ENCODE peak calls at places on chromosomes 6 and 20, in nine cellular contexts. L, S, V, J, C, E, M, F and A are unnamed samples. For H3K9me3 and H3K27me3, the result is how much of the 10 kb centered on the place peaks cover.

GRCh38 chr6:46476301-46476700 is 14.9 kb downstream of the RCAN2 start:
- DNase-seq in F (no peak), M (no peak), V (no peak), S (no peak), L (no peak), J (no peak), C (no peak), E (no peak), A (no peak)

GRCh38 chr6:109456710-109457595 is 1.4 kb upstream of the MICAL1 start:
- DNase-seq in M (no peak), L (no peak), S (peak), E (peak), J (peak), F (no peak), V (no peak), C (peak), A (no peak)

GRCh38 chr6:81763051-81763450 is 10.6 kb upstream of the TENT5A start:
- DNase-seq in C (no peak), F (no peak), M (no peak), L (no peak), J (no peak), S (no peak), V (no peak), E (no peak), A (no peak)

GRCh38 chr6:36836091-36836770 is 3.0 kb downstream of the CPNE5 start:
- DNase-seq in S (no peak), L (no peak), F (no peak), E (no peak), V (no peak), C (peak), J (no peak), M (no peak), A (no peak)

GRCh38 chr6:105077592-105078463 is 102.0 kb downstream of the POPDC3 start:
- DNase-seq in J (peak), S (no peak), E (no peak), L (peak), C (no peak), V (no peak), M (peak), F (no peak), A (no peak)

GRCh38 chr6:17167327-17167979 is 65.6 kb downstream of the STMND1 start:
- DNase-seq in V (no peak), E (peak), M (peak), C (peak), L (no peak), S (peak), F (no peak), J (peak), A (no peak)

GRCh38 chr6:52403086-52403485 is 17.1 kb upstream of the EFHC1 start:
- DNase-seq in F (no peak), M (no peak), S (no peak), J (no peak), C (peak), V (no peak), E (no peak), L (no peak), A (no peak)

GRCh38 chr20:46402236-46402886 is 4.1 kb downstream of the ELMO2 start:
- DNase-seq in C (no peak), F (no peak), J (peak), M (no peak), S (no peak), L (no peak), V (no peak), E (no peak), A (no peak)

GRCh38 chr20:844473-845225 is 11.1 kb downstream of the FAM110A start:
- DNase-seq in F (peak), V (peak), M (peak), J (peak), L (peak), C (peak), E (peak), S (peak), A (peak)

GRCh38 chr6:154893927-154894326 is 101.2 kb upstream of the TIAM2 start:
- DNase-seq in J (peak), L (no peak), F (no peak), M (no peak), E (no peak), C (no peak), S (no peak), V (no peak), A (peak)

GRCh38 chr6:26017567-26017966 is 55.0 kb downstream of the TRIM38 start:
- DNase-seq in V (peak), J (peak), M (peak), E (peak), F (peak), C (peak), L (peak), S (peak), A (no peak)

GRCh38 chr6:106547961-106548453 is 81.3 kb downstream of the RTN4IP1 start:
- DNase-seq in V (no peak), E (no peak), C (no peak), S (no peak), L (peak), M (no peak), J (peak), F (peak), A (peak)

GRCh38 chr6:31834704-31835375 is 7.3 kb downstream of the HSPA1B start:
- DNase-seq in L (no peak), S (peak), V (peak), J (no peak), M (peak), F (peak), E (peak), C (peak), A (peak)

GRCh38 chr6:129730477-129731165 is 20.6 kb upstream of the ARHGAP18 start:
- DNase-seq in M (no peak), S (no peak), C (no peak), E (no peak), L (no peak), V (peak), J (no peak), F (peak), A (no peak)

GRCh38 chr20:35319206-35320197 is 27.3 kb upstream of the FAM83C start:
- DNase-seq in J (peak), C (no peak), L (no peak), S (no peak), M (no peak), E (no peak), F (no peak), V (no peak), A (no peak)

GRCh38 chr6:126546771-126547170 is 206.9 kb downstream of the CENPW start:
- DNase-seq in V (no peak), M (no peak), L (no peak), E (no peak), C (no peak), S (no peak), J (peak), F (no peak), A (no peak)

GRCh38 chr20:3229798-3230197 is 9.2 kb downstream of the SLC4A11 start:
- DNase-seq in L (no peak), C (peak), V (no peak), S (no peak), J (no peak), M (no peak), E (no peak), F (no peak), A (no peak)

GRCh38 chr20:38450412-38450975 is 15.4 kb upstream of the SNHG17 start:
- DNase-seq in M (no peak), V (no peak), C (no peak), L (no peak), J (peak), S (no peak), F (no peak), E (no peak), A (peak)

GRCh38 chr20:23366384-23366783 is 4.4 kb downstream of the GZF1 start:
- DNase-seq in E (no peak), S (no peak), V (peak), F (no peak), J (no peak), M (no peak), L (no peak), C (no peak), A (no peak)

GRCh38 chr6:34890526-34890910 is 1.5 kb downstream of the ANKS1A start:
- DNase-seq in S (no peak), V (no peak), M (no peak), C (no peak), E (no peak), J (no peak), F (no peak), L (no peak), A (no peak)

GRCh38 chr6:151561238-151561637 is 67.4 kb downstream of the CCDC170 start:
- DNase-seq in C (no peak), J (no peak), M (no peak), E (no peak), L (no peak), F (no peak), S (no peak), V (no peak), A (no peak)

GRCh38 chr6:105991561-105992314 is 94.4 kb upstream of the PRDM1 start:
- DNase-seq in E (peak), S (peak), F (peak), V (no peak), J (no peak), L (no peak), M (no peak), C (peak), A (no peak)

GRCh38 chr6:96157018-96157565 is 141.3 kb downstream of the FUT9 start:
- DNase-seq in J (no peak), M (no peak), L (no peak), V (no peak), E (no peak), C (no peak), S (no peak), F (no peak), A (no peak)

GRCh38 chr6:53361549-53362031 is 12.8 kb upstream of the ELOVL5 start:
- DNase-seq in M (no peak), F (peak), E (peak), L (no peak), J (peak), C (no peak), V (peak), S (no peak), A (no peak)

GRCh38 chr6:8829296-8829695 is 394.0 kb upstream of the SLC35B3 start:
- DNase-seq in E (no peak), L (no peak), F (no peak), M (no peak), J (no peak), S (no peak), C (no peak), V (no peak), A (no peak)

GRCh38 chr6:163148781-163149534 is 265.6 kb upstream of the QKI start:
- DNase-seq in F (no peak), L (no peak), J (no peak), C (peak), M (no peak), S (no peak), V (no peak), E (no peak), A (no peak)

GRCh38 chr6:113350521-113350920 is 506.6 kb upstream of the MARCKS start:
- DNase-seq in C (no peak), M (no peak), S (no peak), J (peak), F (no peak), L (no peak), V (no peak), E (no peak), A (no peak)

GRCh38 chr20:2470051-2470431 is 548 bp downstream of the SNRPB start:
- DNase-seq in E (no peak), S (peak), V (peak), C (peak), M (peak), L (no peak), J (peak), F (peak), A (peak)

GRCh38 chr6:136035378-136036070 is 184.0 kb downstream of the PDE7B start:
- DNase-seq in E (no peak), S (no peak), F (no peak), M (no peak), V (no peak), J (peak), L (no peak), C (no peak), A (no peak)

GRCh38 chr6:44725070-44725469 is 337.6 kb downstream of the CDC5L start:
- DNase-seq in F (no peak), S (no peak), L (no peak), M (no peak), V (no peak), J (no peak), C (no peak), E (no peak), A (no peak)

DNA sequence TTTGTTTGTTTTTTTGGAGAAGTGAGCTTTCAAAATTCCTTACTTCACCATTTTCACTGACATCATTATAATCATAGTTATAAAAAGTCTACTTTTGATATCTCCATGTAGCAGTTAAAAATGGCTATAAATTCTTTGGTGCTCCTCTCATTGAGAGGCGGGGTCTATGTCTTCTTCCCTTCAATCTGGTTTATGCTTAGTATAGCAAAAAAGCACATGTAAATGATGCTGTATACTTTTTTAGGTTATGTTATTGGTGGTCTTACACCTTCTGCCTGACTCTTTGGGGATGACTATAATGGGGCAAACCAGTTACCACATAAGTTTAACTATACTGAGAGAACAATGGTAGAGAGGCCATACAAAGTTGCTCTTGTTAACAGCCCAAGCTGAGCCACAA is 289.6 kb downstream of the EPM2A start:
- DNase-seq in F (no peak), E (no peak), L (no peak), M (no peak), J (no peak), V (no peak), C (no peak), S (no peak), A (no peak)
- H3K9me3 ChIP-seq in F (under half), E (under half), L (under half), M (under half), J (under half), V (under half), C (under half), S (under half), A (under half)

GRCh38 chr20:60789399-60789798 is 462.7 kb upstream of the CDH4 start:
- DNase-seq in E (no peak), L (no peak), V (no peak), S (no peak), M (no peak), J (no peak), C (no peak), F (no peak), A (no peak)

GRCh38 chr20:60788070-60788469 is 464.0 kb upstream of the CDH4 start:
- DNase-seq in E (no peak), V (no peak), J (no peak), F (no peak), S (no peak), M (no peak), L (no peak), C (no peak), A (no peak)

GRCh38 chr20:60785817-60786216 is 466.2 kb upstream of the CDH4 start:
- DNase-seq in C (no peak), M (no peak), V (no peak), S (no peak), E (no peak), F (no peak), J (no peak), L (no peak), A (no peak)

GRCh38 chr20:60786686-60787217 is 465.3 kb upstream of the CDH4 start:
- DNase-seq in C (no peak), S (no peak), E (no peak), V (no peak), J (no peak), L (no peak), M (no peak), F (no peak), A (no peak)

DNA sequence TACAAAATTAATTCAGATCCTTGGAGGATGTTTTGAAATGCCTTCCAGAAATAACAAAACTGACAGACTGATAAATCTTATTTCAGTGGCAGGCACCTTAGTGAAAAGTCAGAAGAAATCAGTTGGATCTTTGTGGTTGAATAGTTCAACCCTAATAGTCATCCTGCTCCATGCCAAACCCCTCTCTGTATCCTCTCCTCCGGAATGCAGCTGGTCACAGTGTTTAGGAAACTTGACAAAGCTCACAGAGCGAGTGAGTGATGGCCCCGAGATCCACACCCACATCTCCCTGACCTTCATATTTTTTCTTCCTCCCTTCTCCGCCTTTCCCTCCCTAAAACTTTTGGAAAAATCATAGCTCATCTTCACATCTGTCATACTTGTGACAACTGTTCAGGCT is 464.8 kb upstream of the CDH4 start:
- DNase-seq in S (no peak), E (no peak), J (no peak), L (no peak), V (no peak), C (no peak), F (no peak), M (no peak), A (no peak)
- H3K27me3 ChIP-seq in S (under half), E (under half), J (under half), L (under half), V (under half), C (under half), F (under half), M (under half), A (under half)

GRCh38 chr20:49282584-49283171 is 4.8 kb upstream of the ZNFX1 start:
- DNase-seq in C (no peak), J (no peak), F (no peak), V (no peak), E (no peak), L (no peak), S (no peak), M (no peak), A (no peak)

GRCh38 chr20:49283176-49283702 is 5.4 kb upstream of the ZNFX1 start:
- DNase-seq in C (no peak), M (no peak), V (no peak), J (no peak), S (no peak), F (no peak), E (no peak), L (no peak), A (no peak)

GRCh38 chr20:49280463-49281058 is 2.7 kb upstream of the ZNFX1 start:
- DNase-seq in S (no peak), M (no peak), E (no peak), V (no peak), L (no peak), C (no peak), F (no peak), J (no peak), A (no peak)

GRCh38 chr20:49281059-49281912 is 3.4 kb upstream of the ZNFX1 start:
- DNase-seq in E (no peak), S (peak), J (no peak), M (no peak), V (no peak), L (no peak), F (no peak), C (no peak), A (no peak)

GRCh38 chr20:49281913-49282467 is 4.1 kb upstream of the ZNFX1 start:
- DNase-seq in F (no peak), J (no peak), M (no peak), C (no peak), S (no peak), L (no peak), E (no peak), V (no peak), A (no peak)
- H3K9me3 ChIP-seq in F (under half), J (under half), M (half or more), C (under half), S (under half), L (under half), E (under half), V (half or more), A (half or more)

GRCh38 chr20:21117521-21117920 is 8.4 kb upstream of the KIZ start:
- DNase-seq in V (no peak), E (no peak), L (no peak), M (no peak), J (no peak), C (no peak), S (no peak), F (no peak), A (no peak)

GRCh38 chr20:21110811-21111210 is 4.7 kb upstream of the LINC00237 start:
- DNase-seq in L (no peak), C (no peak), J (no peak), E (no peak), V (no peak), M (no peak), S (no peak), F (no peak), A (no peak)

GRCh38 chr20:21111416-21111815 is 5.3 kb upstream of the LINC00237 start:
- DNase-seq in V (no peak), F (no peak), C (no peak), E (no peak), S (no peak), L (no peak), J (no peak), M (no peak), A (no peak)

GRCh38 chr20:21114584-21114983 is 8.4 kb upstream of the LINC00237 start:
- DNase-seq in M (no peak), C (no peak), S (no peak), J (no peak), L (no peak), F (no peak), V (no peak), E (no peak), A (no peak)

DNA sequence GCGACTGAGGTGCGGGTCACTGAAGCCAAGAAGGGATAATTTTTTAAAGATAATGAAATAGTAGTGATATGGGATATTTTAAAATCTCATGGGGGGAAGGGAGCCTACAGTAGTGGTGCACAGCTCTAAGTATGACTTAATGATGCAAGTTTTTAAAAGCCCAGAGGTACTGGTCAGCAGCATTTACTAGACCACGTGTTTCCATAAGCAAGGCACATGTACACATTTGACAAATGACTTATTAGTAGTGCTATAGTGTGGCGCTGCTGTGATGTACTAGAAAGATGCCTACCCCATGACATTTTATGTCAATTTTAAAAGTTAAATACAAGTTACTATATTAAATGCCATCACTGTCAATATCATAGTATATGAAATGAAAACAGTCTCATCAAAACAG is 7.5 kb upstream of the LINC00237 start:
- DNase-seq in L (no peak), S (no peak), E (no peak), M (no peak), V (no peak), F (no peak), C (no peak), J (no peak), A (no peak)
- H3K27me3 ChIP-seq in L (under half), S (under half), E (under half), M (under half), V (under half), F (under half), C (under half), J (under half), A (under half)

DNA sequence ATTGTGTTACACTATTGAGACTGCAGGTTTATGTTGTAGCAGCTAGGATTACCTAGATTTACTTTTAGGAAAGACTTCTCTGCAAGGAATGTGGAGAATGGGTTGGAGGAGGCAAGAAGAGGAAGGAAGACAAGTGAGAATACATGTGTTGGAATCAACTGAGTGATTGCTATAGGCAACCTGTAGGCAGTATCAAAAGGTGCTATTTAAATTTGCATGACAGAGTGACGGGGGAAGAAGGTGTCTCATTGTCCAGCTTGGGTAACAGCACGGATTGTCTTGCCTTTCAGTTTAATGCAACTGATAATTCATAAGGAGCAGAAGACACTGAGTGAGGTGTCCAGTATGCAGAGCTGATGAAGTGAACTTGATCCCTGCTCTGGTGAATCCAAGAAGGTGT is 19.4 kb downstream of the SERPINB9 start:
- DNase-seq in V (no peak), L (no peak), S (no peak), F (no peak), J (no peak), M (no peak), E (no peak), C (no peak), A (no peak)
- H3K9me3 ChIP-seq in V (under half), L (under half), S (under half), F (under half), J (under half), M (under half), E (under half), C (under half), A (under half)